ENCODE peak calls at places on chromosomes 2 and 18, in five cellular contexts. One of them, this sample, is unnamed.

GRCh38 chr2:174787485-174788205 is 23.4 kb upstream of the CHRNA1 start:
- DNase-seq in epithelial cell of esophagus: no peak
- DNase-seq in NCI-H774: no peak
- DNase-seq in tibial nerve: no peak
- DNase-seq in fibroblast of lung: peak; percentile 99
- DNase-seq in this sample: no peak

GRCh38 chr2:237669628-237670351 is 42.4 kb downstream of the LRRFIP1 start:
- DNase-seq in tibial nerve: peak; percentile 75
- DNase-seq in NCI-H774: peak; percentile 65
- DNase-seq in epithelial cell of esophagus: no peak
- DNase-seq in fibroblast of lung: peak; percentile 100
- DNase-seq in this sample: peak; percentile 82

GRCh38 chr2:211103989-211104388 is 547.6 kb downstream of the CPS1 start:
- DNase-seq in NCI-H774: no peak
- DNase-seq in tibial nerve: no peak
- DNase-seq in fibroblast of lung: no peak
- DNase-seq in epithelial cell of esophagus: peak; percentile 2
- DNase-seq in this sample: no peak

GRCh38 chr2:145593991-145594702 is 1074.2 kb upstream of the ZEB2 start:
- DNase-seq in fibroblast of lung: peak; percentile 66
- DNase-seq in NCI-H774: no peak
- DNase-seq in tibial nerve: no peak
- DNase-seq in epithelial cell of esophagus: peak; percentile 91
- DNase-seq in this sample: no peak

GRCh38 chr2:25039126-25039525 is 2.8 kb upstream of the EFR3B start:
- DNase-seq in NCI-H774: no peak
- DNase-seq in tibial nerve: no peak
- DNase-seq in epithelial cell of esophagus: no peak
- DNase-seq in fibroblast of lung: no peak
- DNase-seq in this sample: no peak

GRCh38 chr2:54572262-54572635 is 116.1 kb downstream of the SPTBN1 start:
- DNase-seq in fibroblast of lung: peak; percentile 67
- DNase-seq in epithelial cell of esophagus: peak; percentile 89
- DNase-seq in NCI-H774: no peak
- DNase-seq in tibial nerve: no peak
- DNase-seq in this sample: no peak

GRCh38 chr2:6723865-6724571 is 141.7 kb downstream of the CMPK2 start:
- DNase-seq in NCI-H774: peak; percentile 35
- DNase-seq in fibroblast of lung: no peak
- DNase-seq in epithelial cell of esophagus: no peak
- DNase-seq in tibial nerve: no peak
- DNase-seq in this sample: peak; percentile 51

GRCh38 chr18:39737869-39738268 is 2172.3 kb upstream of the CELF4 start:
- DNase-seq in NCI-H774: no peak
- DNase-seq in fibroblast of lung: no peak
- DNase-seq in tibial nerve: no peak
- DNase-seq in epithelial cell of esophagus: no peak
- DNase-seq in this sample: no peak

GRCh38 chr18:44939037-44939665 is 258.5 kb downstream of the SETBP1 start:
- DNase-seq in NCI-H774: no peak
- DNase-seq in epithelial cell of esophagus: peak; percentile 76
- DNase-seq in fibroblast of lung: no peak
- DNase-seq in tibial nerve: no peak
- DNase-seq in this sample: no peak

GRCh38 chr2:39636306-39636705 is 29.4 kb upstream of the TMEM178A start:
- DNase-seq in NCI-H774: no peak
- DNase-seq in fibroblast of lung: no peak
- DNase-seq in tibial nerve: no peak
- DNase-seq in epithelial cell of esophagus: no peak
- DNase-seq in this sample: no peak

GRCh38 chr2:205696541-205697441 is 14.5 kb downstream of the NRP2 start:
- DNase-seq in NCI-H774: no peak
- DNase-seq in fibroblast of lung: no peak
- DNase-seq in tibial nerve: no peak
- DNase-seq in epithelial cell of esophagus: no peak
- DNase-seq in this sample: no peak

GRCh38 chr2:54529935-54530334 is 73.8 kb downstream of the SPTBN1 start:
- DNase-seq in NCI-H774: no peak
- DNase-seq in tibial nerve: no peak
- DNase-seq in epithelial cell of esophagus: no peak
- DNase-seq in fibroblast of lung: no peak
- DNase-seq in this sample: no peak

GRCh38 chr2:237743561-237744269 is 54.9 kb upstream of the RBM44 start:
- DNase-seq in epithelial cell of esophagus: peak; percentile 68
- DNase-seq in tibial nerve: no peak
- DNase-seq in fibroblast of lung: no peak
- DNase-seq in NCI-H774: no peak
- DNase-seq in this sample: no peak

GRCh38 chr2:20496477-20496876 is 49.6 kb downstream of the RHOB start:
- DNase-seq in fibroblast of lung: no peak
- DNase-seq in epithelial cell of esophagus: peak; percentile 19
- DNase-seq in tibial nerve: no peak
- DNase-seq in NCI-H774: no peak
- DNase-seq in this sample: no peak

GRCh38 chr2:46010925-46011490 is 286.2 kb upstream of the EPAS1 start:
- DNase-seq in NCI-H774: no peak
- DNase-seq in tibial nerve: no peak
- DNase-seq in fibroblast of lung: peak; percentile 77
- DNase-seq in epithelial cell of esophagus: peak; percentile 58
- DNase-seq in this sample: no peak

GRCh38 chr18:55322176-55322735 is 265.7 kb downstream of the TCF4 start:
- DNase-seq in tibial nerve: peak; percentile 87
- DNase-seq in epithelial cell of esophagus: peak; percentile 82
- DNase-seq in fibroblast of lung: peak; percentile 98
- DNase-seq in NCI-H774: peak; percentile 79
- DNase-seq in this sample: peak; percentile 92

GRCh38 chr2:230976671-230977171 is 19.2 kb upstream of the SPATA3 start:
- DNase-seq in tibial nerve: no peak
- DNase-seq in fibroblast of lung: no peak
- DNase-seq in NCI-H774: no peak
- DNase-seq in epithelial cell of esophagus: no peak
- DNase-seq in this sample: no peak

This sample was measured in NCI-H1092.